ENCODE peak calls at places on chromosomes 3 and 15, in ten cellular contexts. Y is NAMALWA; F is left cardiac atrium; P is heart left ventricle; M is iris pigment epithelial cell; G is activated CD4-positive, alpha-beta T cell treated with anti-CD3 and anti-CD28 coated beads, Interleukin-2, amount 50 U/mL, for 24 hours; K is fibroblast of gingiva; H is right atrium auricular region; D is activated T-cell treated with anti-CD3 and anti-CD28 coated beads for 24 hours; N is SJSA1. C is an unnamed sample.

GRCh38 chr15:23574742-23575141 is 9.3 kb downstream of the MKRN3 start:
- DNase-seq in Y (peak; percentile 11), M (no peak), G (no peak), N (no peak), D (no peak), P (no peak), H (no peak), K (no peak), F (no peak), C (no peak)

GRCh38 chr3:170862618-170863374 is 7.2 kb downstream of the RPL22L1 start:
- DNase-seq in P (no peak), M (peak; percentile 59), D (no peak), N (no peak), H (no peak), K (peak; percentile 73), Y (peak; percentile 27), F (no peak), G (no peak), C (no peak)

GRCh38 chr3:134034005-134034785 is 4.5 kb upstream of the SLCO2A1 start:
- DNase-seq in M (peak; percentile 22), K (no peak), H (peak; percentile 52), F (no peak), N (no peak), G (no peak), Y (no peak), P (no peak), D (no peak), C (no peak)

GRCh38 chr3:48414376-48415250 is 15.3 kb downstream of the PLXNB1 start:
- DNase-seq in G (no peak), K (no peak), H (no peak), M (no peak), P (no peak), Y (no peak), N (no peak), D (no peak), F (no peak), C (no peak)

GRCh38 chr15:29685156-29686078 is 136.9 kb downstream of the TJP1 start:
- DNase-seq in D (no peak), P (no peak), F (no peak), K (no peak), M (peak; percentile 60), Y (no peak), N (peak; percentile 35), G (no peak), H (no peak), C (no peak)

GRCh38 chr3:46301122-46301835 is 52.6 kb upstream of the CCR2 start:
- DNase-seq in N (no peak), Y (no peak), M (no peak), F (no peak), K (no peak), G (no peak), H (no peak), D (no peak), P (no peak), C (no peak)

GRCh38 chr3:44120721-44121582 is 120.7 kb upstream of the TOPAZ1 start:
- DNase-seq in K (no peak), N (no peak), P (peak; percentile 30), F (peak; percentile 59), M (no peak), Y (no peak), H (peak; percentile 61), G (no peak), D (no peak), C (no peak)

GRCh38 chr15:60590935-60591490 is 112.1 kb upstream of the ICE2 start:
- DNase-seq in Y (no peak), D (no peak), G (peak; percentile 36), N (no peak), F (peak; percentile 57), K (peak; percentile 15), H (peak; percentile 66), M (peak; percentile 59), P (peak; percentile 35), C (peak; percentile 49)

GRCh38 chr3:55579499-55579898 is 92.4 kb upstream of the WNT5A start:
- DNase-seq in N (no peak), Y (no peak), P (no peak), K (no peak), H (no peak), D (no peak), G (no peak), F (no peak), M (peak; percentile 89), C (no peak)

GRCh38 chr3:46162975-46163550 is 45.0 kb downstream of the CCR1 start:
- DNase-seq in N (peak; percentile 83), D (no peak), G (no peak), K (no peak), P (no peak), M (no peak), H (no peak), Y (no peak), F (no peak), C (no peak)

GRCh38 chr3:194407423-194407822 is 8.4 kb upstream of the GP5 start:
- DNase-seq in N (no peak), G (no peak), D (no peak), P (no peak), Y (no peak), K (no peak), H (no peak), M (peak; percentile 84), F (no peak), C (no peak)

GRCh38 chr3:43288366-43288765 is 2.0 kb downstream of the SNRK start:
- DNase-seq in Y (peak; percentile 61), M (peak; percentile 62), H (no peak), N (no peak), F (no peak), G (no peak), D (no peak), P (no peak), K (no peak), C (no peak)

GRCh38 chr15:29071193-29071906 is 185.6 kb downstream of the APBA2 start:
- DNase-seq in H (no peak), F (no peak), P (no peak), D (no peak), N (no peak), G (no peak), Y (no peak), M (no peak), K (no peak), C (no peak)

GRCh38 chr3:147699175-147699838 is 290.1 kb downstream of the ZIC1 start:
- DNase-seq in D (no peak), F (no peak), G (no peak), N (no peak), H (no peak), Y (no peak), P (no peak), K (peak; percentile 65), M (peak; percentile 80), C (no peak)

GRCh38 chr3:104825116-104825515 is 541.6 kb upstream of the ALCAM start:
- DNase-seq in M (peak; percentile 24), H (no peak), G (no peak), K (peak; percentile 33), F (no peak), Y (no peak), P (no peak), D (no peak), N (no peak), C (no peak)

GRCh38 chr3:138867996-138868395 is 33.3 kb upstream of the PIK3CB start:
- DNase-seq in Y (no peak), N (no peak), D (no peak), H (no peak), K (no peak), G (no peak), P (no peak), F (no peak), M (no peak), C (no peak)

GRCh38 chr3:127233371-127233770 is 40.4 kb downstream of the PRR23E start:
- DNase-seq in G (no peak), K (no peak), N (no peak), H (no peak), D (no peak), P (no peak), Y (peak; percentile 21), F (no peak), M (no peak), C (no peak)

GRCh38 chr15:48121849-48122248 is 1.1 kb downstream of the SLC24A5 start:
- DNase-seq in H (no peak), P (no peak), G (no peak), K (no peak), D (no peak), F (no peak), M (no peak), Y (no peak), N (no peak), C (no peak)

GRCh38 chr3:46024131-46024530 is 3.2 kb downstream of the XCR1 start:
- DNase-seq in D (no peak), P (no peak), G (no peak), H (no peak), K (no peak), N (no peak), F (no peak), Y (no peak), M (no peak), C (no peak)

GRCh38 chr3:151971814-151972579 is 98.6 kb downstream of the SUCNR1 start:
- DNase-seq in F (no peak), M (peak; percentile 20), P (no peak), K (no peak), D (no peak), H (no peak), Y (no peak), G (no peak), N (no peak), C (no peak)

C was measured in uterus.